ENCODE peak calls at places on chromosomes 1 and 21, in ten cellular contexts. Z, S, J, P, V, Y, D, K, G and R are unnamed samples.

GRCh38 chr1:227004796-227005195 is 64.7 kb downstream of the COQ8A start:
- DNase-seq in Z (no peak), S (no peak), J (no peak), P (no peak), V (no peak), Y (no peak), D (no peak), K (peak; percentile 61), G (no peak), R (no peak)

GRCh38 chr1:237300642-237301041 is 258.7 kb downstream of the RYR2 start:
- DNase-seq in Z (no peak), S (no peak), J (no peak), P (no peak), V (no peak), Y (no peak), D (no peak), K (no peak), G (no peak), R (no peak)

GRCh38 chr1:58921342-58921741 is 137.5 kb upstream of the JUN start:
- DNase-seq in Z (no peak), S (no peak), J (no peak), P (no peak), V (no peak), Y (no peak), D (no peak), K (no peak), G (no peak), R (no peak)

GRCh38 chr1:27536004-27536757 is 46.2 kb upstream of the WASF2 start:
- DNase-seq in Z (no peak), S (no peak), J (no peak), P (no peak), V (no peak), Y (peak; percentile 27), D (no peak), K (no peak), G (no peak), R (no peak)

GRCh38 chr1:160567858-160568682 is 11.2 kb downstream of the CD84 start:
- DNase-seq in Z (no peak), S (no peak), J (peak; percentile 60), P (no peak), V (no peak), Y (no peak), D (no peak), K (no peak), G (peak; percentile 67), R (no peak)

GRCh38 chr1:60866251-60866650 is 216.1 kb upstream of the NFIA start:
- DNase-seq in Z (no peak), S (no peak), J (no peak), P (no peak), V (no peak), Y (no peak), D (no peak), K (no peak), G (no peak), R (no peak)

GRCh38 chr1:98102369-98103030 is 181.7 kb upstream of the DPYD start:
- DNase-seq in Z (no peak), S (peak; percentile 16), J (no peak), P (no peak), V (no peak), Y (no peak), D (no peak), K (no peak), G (no peak), R (no peak)

GRCh38 chr21:42056996-42057689 is 14.0 kb upstream of the UMODL1 start:
- DNase-seq in Z (no peak), S (peak; percentile 89), J (no peak), P (no peak), V (no peak), Y (no peak), D (peak; percentile 92), K (peak; percentile 66), G (no peak), R (peak; percentile 37)

GRCh38 chr21:19507682-19508260 is 1104.2 kb upstream of the TMPRSS15 start:
- DNase-seq in Z (no peak), S (no peak), J (no peak), P (no peak), V (peak; percentile 18), Y (no peak), D (no peak), K (no peak), G (no peak), R (no peak)